ENCODE peak calls at places on chromosome 15, in six cellular contexts. K is HS-27A; P is activated CD4-positive, CD25-positive, alpha-beta regulatory T cell; W is erythroblast; L is pons; F is fibroblast of the aortic adventitia. Z is an unnamed sample.

GRCh38 chr15:48602358-48603122 is 43.0 kb downstream of the FBN1 start:
- DNase-seq in L (peak), K (no peak), P (no peak), F (peak), W (no peak), Z (peak)

GRCh38 chr15:43370975-43371974 is at the start of the genes TUBGCP4 and ZSCAN29:
- DNase-seq in L (peak), K (peak), F (peak), P (peak), W (peak), Z (no peak)

GRCh38 chr15:53072077-53072476 is 281.9 kb upstream of the ONECUT1 start:
- DNase-seq in L (peak), P (no peak), K (peak), W (peak), F (peak), Z (peak)

GRCh38 chr15:42141795-42142667 is 14.4 kb downstream of the PLA2G4F start:
- DNase-seq in L (no peak), F (no peak), P (no peak), K (no peak), W (no peak), Z (no peak)

GRCh38 chr15:70921297-70921696 is 28.7 kb downstream of the LRRC49 start:
- DNase-seq in W (no peak), K (no peak), F (peak), L (no peak), P (no peak), Z (no peak)

GRCh38 chr15:25186906-25187645 is 232.3 kb downstream of the SNRPN start:
- DNase-seq in P (no peak), L (no peak), K (no peak), F (no peak), W (no peak), Z (no peak)

GRCh38 chr15:44033894-44034293 is 161.2 kb downstream of the FRMD5 start:
- DNase-seq in L (peak), P (no peak), K (no peak), W (peak), F (peak), Z (no peak)

GRCh38 chr15:31264534-31265089 is 62.0 kb upstream of the KLF13 start:
- DNase-seq in F (no peak), W (no peak), K (no peak), L (no peak), P (no peak), Z (no peak)

GRCh38 chr15:59160880-59161593 is 45.6 kb upstream of the LDHAL6B start:
- DNase-seq in F (no peak), W (no peak), K (no peak), P (no peak), L (no peak), Z (no peak)

GRCh38 chr15:29759596-29759995 is 62.7 kb downstream of the TJP1 start:
- DNase-seq in F (no peak), L (no peak), P (no peak), W (no peak), K (no peak), Z (no peak)

GRCh38 chr15:96058103-96058851 is 272.2 kb upstream of the NR2F2 start:
- DNase-seq in W (no peak), F (no peak), P (no peak), K (no peak), L (peak), Z (no peak)

GRCh38 chr15:27589782-27590181 is 509.3 kb downstream of the OCA2 start:
- DNase-seq in K (no peak), L (no peak), W (no peak), P (no peak), F (no peak), Z (no peak)

GRCh38 chr15:43900964-43901363 is 74.2 kb downstream of the WDR76 start:
- DNase-seq in F (no peak), K (no peak), L (no peak), W (no peak), P (no peak), Z (no peak)

GRCh38 chr15:71789616-71790015 is 20.7 kb upstream of the NR2E3 start:
- DNase-seq in L (no peak), K (no peak), P (no peak), F (no peak), W (no peak), Z (no peak)

GRCh38 chr15:88894348-88894818 is 961 bp downstream of the HAPLN3 start:
- DNase-seq in W (peak), F (no peak), P (peak), L (no peak), K (no peak), Z (no peak)

GRCh38 chr15:98126326-98127090 is 166.0 kb downstream of the ARRDC4 start:
- DNase-seq in P (no peak), W (no peak), F (peak), K (no peak), L (no peak), Z (no peak)

GRCh38 chr15:66785637-66786036 is 83.6 kb downstream of the SMAD6 start:
- DNase-seq in K (no peak), P (no peak), F (no peak), L (no peak), W (no peak), Z (peak)

GRCh38 chr15:40844543-40844981 is 714 bp downstream of the SPINT1 start:
- DNase-seq in K (no peak), W (peak), L (no peak), F (no peak), P (no peak), Z (no peak)

GRCh38 chr15:60358935-60359672 is 38.7 kb downstream of the ANXA2 start:
- DNase-seq in F (peak), P (no peak), L (peak), W (no peak), K (no peak), Z (no peak)

GRCh38 chr15:68047826-68048225 is 6.3 kb upstream of the PIAS1 start:
- DNase-seq in K (no peak), F (no peak), W (no peak), L (no peak), P (no peak), Z (no peak)

GRCh38 chr15:47027322-47027946 is 689.9 kb upstream of the SEMA6D start:
- DNase-seq in K (no peak), L (peak), P (no peak), F (no peak), W (no peak), Z (no peak)

GRCh38 chr15:72758195-72758594 is 25.4 kb downstream of the ADPGK start:
- DNase-seq in P (no peak), W (no peak), L (no peak), F (peak), K (peak), Z (peak)

GRCh38 chr15:58212909-58213526 is 74.8 kb downstream of the AQP9 start:
- DNase-seq in P (no peak), L (peak), K (no peak), W (peak), F (peak), Z (peak)

GRCh38 chr15:93451822-93452221 is 362.8 kb upstream of the RGMA start:
- DNase-seq in W (no peak), K (no peak), F (no peak), L (no peak), P (no peak), Z (no peak)

GRCh38 chr15:94704421-94704820 is 473.1 kb downstream of the MCTP2 start:
- DNase-seq in F (no peak), W (no peak), P (no peak), L (no peak), K (no peak), Z (no peak)

GRCh38 chr15:82124331-82125263 is 78.8 kb upstream of the MEX3B start:
- DNase-seq in L (no peak), P (no peak), F (no peak), K (no peak), W (no peak), Z (no peak)

GRCh38 chr15:41350057-41350717 is 17.5 kb downstream of the NUSAP1 start:
- DNase-seq in F (no peak), W (no peak), L (no peak), P (no peak), K (no peak), Z (no peak)

GRCh38 chr15:60673918-60674558 is 195.1 kb upstream of the ICE2 start:
- DNase-seq in K (peak), W (peak), P (no peak), F (peak), L (no peak), Z (peak)

GRCh38 chr15:33461671-33462070 is 150.9 kb downstream of the RYR3 start:
- DNase-seq in W (no peak), F (no peak), K (no peak), L (no peak), P (no peak), Z (no peak)

GRCh38 chr15:41567261-41567660 is 8.2 kb downstream of the TYRO3 start:
- DNase-seq in W (no peak), K (no peak), L (no peak), P (no peak), F (no peak), Z (no peak)

GRCh38 chr15:80732148-80732547 is 37.0 kb downstream of the ABHD17C start:
- DNase-seq in P (no peak), L (no peak), F (peak), W (no peak), K (no peak), Z (no peak)

GRCh38 chr15:62495670-62496328 is 330.7 kb upstream of the C2CD4B start:
- DNase-seq in P (no peak), K (no peak), W (peak), L (no peak), F (peak), Z (peak)

GRCh38 chr15:40108061-40108854 is 421 bp downstream of the BMF start:
- DNase-seq in K (no peak), W (peak), L (peak), P (no peak), F (peak), Z (no peak)

GRCh38 chr15:80594091-80594889 is 100.8 kb upstream of the ABHD17C start:
- DNase-seq in L (no peak), K (no peak), F (no peak), W (no peak), P (no peak), Z (no peak)

GRCh38 chr15:71251548-71252035 is 136.3 kb downstream of the THSD4 start:
- DNase-seq in W (no peak), F (no peak), L (no peak), P (no peak), K (no peak), Z (no peak)

GRCh38 chr15:80770356-80770705 is 8.8 kb upstream of the CEMIP start:
- DNase-seq in W (no peak), F (no peak), P (no peak), L (no peak), K (no peak), Z (no peak)

GRCh38 chr15:74826372-74826819 is at the start of gene CPLX3:
- DNase-seq in W (peak), K (no peak), P (peak), L (no peak), F (no peak), Z (no peak)

GRCh38 chr15:76903251-76903681 is 1.9 kb downstream of the SCAPER start:
- DNase-seq in W (peak), L (peak), F (peak), K (no peak), P (no peak), Z (peak)